ENCODE peak calls at places on chromosomes 4 and X, in nine cellular contexts. X, U, W, D, L, O, K, R and B are unnamed samples.

GRCh38 chr4:3485011-3485881 is 22.1 kb downstream of the DOK7 start:
- DNase-seq in U (no peak), R (no peak), O (no peak), X (no peak), L (no peak), D (peak; percentile 31), K (no peak), W (no peak), B (no peak)

GRCh38 chr4:16516796-16517413 is 290.6 kb upstream of the TAPT1 start:
- DNase-seq in K (no peak), R (no peak), U (no peak), O (peak; percentile 84), W (peak; percentile 86), X (peak; percentile 75), D (peak; percentile 54), L (no peak), B (no peak)

GRCh38 chr4:113979973-113980615 is 647 bp upstream of the ARSJ start:
- DNase-seq in R (no peak), K (no peak), O (peak; percentile 68), W (no peak), D (peak; percentile 38), X (no peak), U (no peak), L (no peak), B (no peak)

GRCh38 chrX:40773809-40774208 is 38.5 kb upstream of the MED14 start:
- DNase-seq in X (no peak), W (peak; percentile 44), K (no peak), U (no peak), L (no peak), O (peak; percentile 40), R (no peak), D (peak; percentile 81), B (no peak)

GRCh38 chr4:26131711-26132110 is 189.1 kb upstream of the RBPJ start:
- DNase-seq in W (no peak), X (no peak), L (no peak), K (peak; percentile 9), O (no peak), D (no peak), U (no peak), R (no peak), B (no peak)

GRCh38 chr4:26789208-26789607 is 71.4 kb upstream of the STIM2 start:
- DNase-seq in W (no peak), L (no peak), R (no peak), X (no peak), D (peak; percentile 75), U (no peak), K (no peak), O (no peak), B (no peak)

GRCh38 chrX:111445485-111445884 is 33.5 kb upstream of the DCX start:
- DNase-seq in U (peak; percentile 4), X (peak; percentile 16), K (no peak), W (peak; percentile 52), O (peak; percentile 66), D (peak; percentile 62), R (no peak), L (no peak), B (no peak)

GRCh38 chr4:42570221-42570620 is 86.7 kb downstream of the ATP8A1 start:
- DNase-seq in O (no peak), U (no peak), W (no peak), X (no peak), L (no peak), R (peak; percentile 82), D (no peak), K (no peak), B (no peak)

GRCh38 chr4:26135331-26135730 is 185.5 kb upstream of the RBPJ start:
- DNase-seq in K (no peak), U (no peak), O (no peak), L (no peak), X (no peak), D (no peak), W (no peak), R (no peak), B (no peak)

GRCh38 chr4:113844369-113844768 is 82.8 kb upstream of the CAMK2D start:
- DNase-seq in D (no peak), L (no peak), O (no peak), R (no peak), U (no peak), K (no peak), W (no peak), X (no peak), B (no peak)

GRCh38 chrX:86066998-86067397 is 19.6 kb upstream of the CHM start:
- DNase-seq in L (no peak), U (no peak), W (no peak), K (no peak), X (no peak), D (peak; percentile 12), O (peak; percentile 1), R (no peak), B (no peak)

GRCh38 chr4:169160825-169161224 is 109.9 kb downstream of the SH3RF1 start:
- DNase-seq in R (no peak), W (peak; percentile 32), O (peak; percentile 15), D (no peak), K (no peak), U (no peak), L (no peak), X (no peak), B (no peak)

GRCh38 chrX:85963736-85964135 is 83.6 kb downstream of the CHM start:
- DNase-seq in O (peak; percentile 54), X (peak; percentile 39), K (no peak), U (no peak), W (peak; percentile 87), R (no peak), L (no peak), D (peak; percentile 75), B (no peak)

GRCh38 chr4:84647307-84647884 is 64.5 kb downstream of the CDS1 start:
- DNase-seq in X (peak; percentile 10), D (no peak), U (no peak), O (no peak), L (no peak), R (no peak), K (no peak), W (peak; percentile 69), B (no peak)

GRCh38 chr4:155722816-155723499 is 35.9 kb upstream of the GUCY1B1 start:
- DNase-seq in K (no peak), L (no peak), W (peak; percentile 54), O (no peak), X (peak; percentile 54), U (no peak), R (no peak), D (peak; percentile 35), B (no peak)

GRCh38 chrX:78237127-78237526 is 90.3 kb downstream of the CYSLTR1 start:
- DNase-seq in X (no peak), U (no peak), K (no peak), D (peak; percentile 26), R (no peak), O (no peak), L (no peak), W (no peak), B (no peak)

GRCh38 chr4:5751073-5751917 is 40.3 kb downstream of the EVC start:
- DNase-seq in L (no peak), D (no peak), U (no peak), K (no peak), W (peak; percentile 97), X (peak; percentile 91), R (no peak), O (peak; percentile 53), B (no peak)

GRCh38 chr4:14054391-14054790 is 426.9 kb upstream of the BOD1L1 start:
- DNase-seq in R (no peak), O (no peak), K (no peak), U (no peak), W (no peak), L (no peak), D (no peak), X (no peak), B (no peak)

GRCh38 chr4:184668511-184669114 is 19.1 kb downstream of the PRIMPOL start:
- DNase-seq in D (no peak), K (peak; percentile 11), X (no peak), L (no peak), W (peak; percentile 53), R (no peak), U (no peak), O (no peak), B (no peak)

GRCh38 chr4:79862842-79863241 is 210.2 kb downstream of the ANTXR2 start:
- DNase-seq in W (no peak), D (no peak), O (no peak), U (no peak), K (no peak), R (no peak), L (no peak), X (no peak), B (no peak)

GRCh38 chr4:1726146-1726934 is 5.0 kb downstream of the TACC3 start:
- DNase-seq in K (peak; percentile 89), X (peak; percentile 63), L (peak; percentile 90), D (peak; percentile 87), U (peak; percentile 81), W (peak; percentile 72), R (peak; percentile 94), O (peak; percentile 89), B (peak; percentile 82)

GRCh38 chr4:147173797-147174196 is 228.1 kb upstream of the TTC29 start:
- DNase-seq in X (no peak), D (no peak), W (no peak), L (no peak), O (no peak), R (no peak), K (no peak), U (no peak), B (no peak)

GRCh38 chr4:955931-956381 is 17.4 kb downstream of the DGKQ start:
- DNase-seq in R (no peak), U (no peak), K (no peak), L (no peak), O (no peak), X (no peak), W (no peak), D (no peak), B (no peak)

GRCh38 chr4:155639674-155640529 is 26.7 kb upstream of the GUCY1A1 start:
- DNase-seq in W (peak; percentile 21), K (no peak), X (no peak), O (no peak), U (peak; percentile 66), L (no peak), R (no peak), D (no peak), B (no peak)

GRCh38 chr4:48801016-48801715 is 21.1 kb upstream of the FRYL start:
- DNase-seq in W (no peak), O (no peak), U (no peak), K (no peak), R (no peak), L (no peak), D (no peak), X (no peak), B (no peak)

GRCh38 chr4:77202491-77202890 is 45.5 kb downstream of the CCNG2 start:
- DNase-seq in U (no peak), X (no peak), D (peak; percentile 48), R (no peak), L (no peak), K (no peak), W (no peak), O (no peak), B (no peak)

GRCh38 chrX:108439434-108439883 is at the start of gene COL4A5:
- DNase-seq in X (peak; percentile 68), L (no peak), D (peak; percentile 90), W (peak; percentile 91), R (peak; percentile 30), U (peak; percentile 54), O (peak; percentile 81), K (no peak), B (no peak)

GRCh38 chr4:77881460-77882295 is 19.0 kb downstream of the MRPL1 start:
- DNase-seq in R (no peak), W (peak; percentile 69), O (no peak), X (peak; percentile 5), U (no peak), L (no peak), K (no peak), D (peak; percentile 72), B (no peak)

GRCh38 chr4:90215286-90215685 is 88.1 kb downstream of the CCSER1 start:
- DNase-seq in W (no peak), K (no peak), U (no peak), L (no peak), X (no peak), O (no peak), D (peak; percentile 74), R (no peak), B (no peak)

GRCh38 chrX:154714925-154715324 is 36.0 kb downstream of the GAB3 start:
- DNase-seq in X (no peak), U (peak; percentile 73), D (peak; percentile 76), K (peak; percentile 49), O (peak; percentile 77), W (peak; percentile 52), R (no peak), L (peak; percentile 7), B (peak; percentile 30)